ENCODE peak calls at places on chromosomes 7 and 10, in ten cellular contexts. C is stimulated activated CD4-positive, alpha-beta T cell treated with anti-CD3 and anti-CD28 coated beads, TNF-alpha, amount 100 ng/mL, for 4 hours; B is A673; F is GM23338; Y is cardiac fibroblast; V is GM18507; Z is MCF 10A; K is iris pigment epithelial cell; H is GM23248; J is natural killer cell. X is an unnamed sample.

GRCh38 chr7:98868450-98868849 is 1.4 kb downstream of the TMEM130 start:
- DNase-seq in B (no peak), J (no peak), H (no peak), F (no peak), C (no peak), K (no peak), V (no peak), Y (peak), Z (no peak), X (no peak)

GRCh38 chr10:113293167-113293566 is 259.7 kb upstream of the HABP2 start:
- DNase-seq in Y (no peak), K (no peak), B (no peak), Z (no peak), C (no peak), H (no peak), J (no peak), V (no peak), F (no peak), X (no peak)

GRCh38 chr10:76251773-76252617 is 820.6 kb downstream of the LRMDA start:
- DNase-seq in F (no peak), Z (no peak), H (peak), J (no peak), V (no peak), Y (no peak), B (no peak), K (no peak), C (no peak), X (no peak)

GRCh38 chr10:88890681-88891371 is 10.8 kb downstream of the STAMBPL1 start:
- DNase-seq in Z (no peak), K (peak), C (no peak), V (no peak), F (no peak), H (no peak), Y (peak), J (no peak), B (no peak), X (no peak)

GRCh38 chr10:122591736-122592135 is 31.2 kb downstream of the DMBT1 start:
- DNase-seq in K (no peak), F (no peak), Z (no peak), H (no peak), V (no peak), C (no peak), Y (no peak), B (no peak), J (no peak), X (no peak)

GRCh38 chr7:69450436-69450835 is 147.8 kb upstream of the AUTS2 start:
- DNase-seq in V (no peak), C (no peak), K (no peak), J (no peak), F (peak), H (no peak), Z (no peak), B (no peak), Y (no peak), X (no peak)

GRCh38 chr7:142158741-142159496 is 47.4 kb downstream of the MGAM2 start:
- DNase-seq in J (no peak), B (no peak), K (no peak), V (no peak), C (no peak), Z (no peak), H (no peak), Y (no peak), F (no peak), X (no peak)

GRCh38 chr7:99894738-99895137 is 17.9 kb upstream of the OR2AE1 start:
- DNase-seq in F (no peak), C (no peak), J (no peak), V (no peak), K (no peak), H (no peak), Y (no peak), B (no peak), Z (no peak), X (no peak)

GRCh38 chr7:12761691-12762090 is 74.3 kb downstream of the ARL4A start:
- DNase-seq in J (no peak), Y (no peak), K (no peak), H (no peak), B (no peak), Z (no peak), V (no peak), C (no peak), F (no peak), X (no peak)

GRCh38 chr10:89566095-89566950 is 30.9 kb upstream of the SLC16A12 start:
- DNase-seq in J (no peak), H (no peak), C (no peak), V (no peak), Y (no peak), B (no peak), F (no peak), Z (no peak), K (no peak), X (no peak)

GRCh38 chr7:116772423-116772852 is 89.9 kb upstream of the CAPZA2 start:
- DNase-seq in F (no peak), Y (peak), V (no peak), K (peak), B (peak), H (peak), Z (peak), J (no peak), C (no peak), X (no peak)